ENCODE peak calls at places on chromosomes 13 and 19, in ten cellular contexts. U is stimulated activated CD4-positive, alpha-beta T cell treated with anti-CD3 and anti-CD28 coated beads, TNF-alpha, amount 100 ng/mL, for 48 hours; O is DND-41; N is EL; S is stromal cell of bone marrow; G is A549; P is stimulated activated CD8-positive, alpha-beta memory T cell treated with anti-CD3 and anti-CD28 coated beads, Interleukin-4, amount 100 ng/mL, for 48 hours; W is HL-60; Y is HuH-7.5; E is kidney tubule cell. K is an unnamed sample.

GRCh38 chr19:21463449-21464105 is 41.8 kb upstream of the ZNF429 start:
- DNase-seq in U (peak; percentile 43), O (peak; percentile 93), N (peak; percentile 35), S (no peak), G (no peak), P (peak; percentile 67), W (no peak), Y (no peak), E (peak; percentile 90), K (peak; percentile 87)

GRCh38 chr19:33379151-33379829 is 5.8 kb downstream of the CEBPG start:
- DNase-seq in U (no peak), O (no peak), N (no peak), S (no peak), G (no peak), P (no peak), W (no peak), Y (no peak), E (no peak), K (no peak)

GRCh38 chr19:18507021-18507726 is 14.7 kb downstream of the ELL start:
- DNase-seq in U (no peak), O (peak; percentile 24), N (no peak), S (no peak), G (no peak), P (peak; percentile 41), W (no peak), Y (no peak), E (no peak), K (no peak)

GRCh38 chr19:54551293-54551692 is 22.3 kb upstream of the LILRA2 start:
- DNase-seq in U (no peak), O (peak; percentile 49), N (no peak), S (no peak), G (no peak), P (no peak), W (no peak), Y (no peak), E (no peak), K (no peak)

GRCh38 chr19:11461453-11461852 is 19.4 kb downstream of the ELAVL3 start:
- DNase-seq in U (no peak), O (no peak), N (no peak), S (no peak), G (no peak), P (no peak), W (no peak), Y (no peak), E (no peak), K (no peak)

GRCh38 chr13:103288114-103288513 is 221.9 kb upstream of the SLC10A2 start:
- DNase-seq in U (no peak), O (no peak), N (no peak), S (no peak), G (no peak), P (no peak), W (no peak), Y (no peak), E (peak; percentile 10), K (no peak)

GRCh38 chr19:42275517-42275916 is 6.5 kb downstream of the CIC start:
- DNase-seq in U (no peak), O (no peak), N (no peak), S (no peak), G (no peak), P (no peak), W (no peak), Y (no peak), E (no peak), K (no peak)

GRCh38 chr13:111398715-111399299 is 78.4 kb downstream of the TEX29 start:
- DNase-seq in U (no peak), O (no peak), N (no peak), S (no peak), G (no peak), P (no peak), W (no peak), Y (no peak), E (no peak), K (no peak)

GRCh38 chr13:50130686-50131051 is 115.4 kb downstream of the KCNRG start:
- DNase-seq in U (no peak), O (no peak), N (peak; percentile 50), S (peak; percentile 67), G (peak; percentile 8), P (peak; percentile 32), W (no peak), Y (peak; percentile 52), E (peak; percentile 30), K (peak; percentile 45)

GRCh38 chr19:7533281-7533819 is 2.2 kb upstream of the PNPLA6 start:
- DNase-seq in U (no peak), O (no peak), N (peak; percentile 56), S (peak; percentile 47), G (no peak), P (no peak), W (no peak), Y (no peak), E (no peak), K (peak; percentile 52)

GRCh38 chr13:25971077-25971476 is 80.7 kb downstream of the SHISA2 start:
- DNase-seq in U (no peak), O (no peak), N (no peak), S (no peak), G (no peak), P (no peak), W (no peak), Y (no peak), E (no peak), K (no peak)

GRCh38 chr19:18173572-18174294 is at the start of gene IFI30:
- DNase-seq in U (no peak), O (peak; percentile 67), N (peak; percentile 49), S (no peak), G (peak; percentile 68), P (peak; percentile 79), W (peak; percentile 94), Y (peak; percentile 96), E (peak; percentile 52), K (no peak)

GRCh38 chr19:47776568-47776967 is 1.9 kb upstream of the SELENOW start:
- DNase-seq in U (no peak), O (no peak), N (no peak), S (no peak), G (no peak), P (no peak), W (no peak), Y (no peak), E (peak; percentile 58), K (no peak)

GRCh38 chr13:69524459-69525155 is 583.0 kb upstream of the ATXN8OS start:
- DNase-seq in U (no peak), O (no peak), N (no peak), S (no peak), G (no peak), P (no peak), W (no peak), Y (no peak), E (peak; percentile 62), K (no peak)

GRCh38 chr19:27793644-27794443 is 1419.1 kb downstream of the UQCRFS1 start:
- DNase-seq in U (peak; percentile 89), O (peak; percentile 94), N (peak; percentile 94), S (peak; percentile 91), G (peak; percentile 99), P (peak; percentile 91), W (peak; percentile 96), Y (peak; percentile 84), E (peak; percentile 96), K (peak; percentile 93)

GRCh38 chr19:49056101-49056901 is 1.2 kb downstream of the CGB7 start:
- DNase-seq in U (no peak), O (peak; percentile 20), N (peak; percentile 74), S (peak; percentile 13), G (peak; percentile 92), P (peak; percentile 73), W (peak; percentile 9), Y (peak; percentile 96), E (peak; percentile 52), K (peak; percentile 75)

GRCh38 chr13:72141845-72142470 is 275.0 kb upstream of the DACH1 start:
- DNase-seq in U (no peak), O (no peak), N (no peak), S (no peak), G (no peak), P (no peak), W (no peak), Y (no peak), E (no peak), K (no peak)

GRCh38 chr19:13742756-13743155 is 21.6 kb upstream of the MRI1 start:
- DNase-seq in U (no peak), O (no peak), N (peak; percentile 52), S (no peak), G (no peak), P (no peak), W (no peak), Y (no peak), E (peak; percentile 55), K (no peak)

GRCh38 chr19:18904334-18905057 is 8.5 kb upstream of the CERS1 start:
- DNase-seq in U (no peak), O (no peak), N (no peak), S (no peak), G (no peak), P (no peak), W (no peak), Y (no peak), E (no peak), K (no peak)

GRCh38 chr19:39126593-39127187 is 1.1 kb downstream of the PAK4 start:
- DNase-seq in U (no peak), O (no peak), N (peak; percentile 21), S (peak; percentile 18), G (peak; percentile 100), P (no peak), W (no peak), Y (peak; percentile 98), E (peak; percentile 91), K (no peak)

GRCh38 chr19:40213882-40214570 is 4.2 kb downstream of the TTC9B start:
- DNase-seq in U (no peak), O (no peak), N (no peak), S (no peak), G (no peak), P (no peak), W (no peak), Y (no peak), E (no peak), K (no peak)

GRCh38 chr13:114131581-114132418 is 623 bp downstream of the RASA3 start:
- DNase-seq in U (no peak), O (peak; percentile 33), N (peak; percentile 41), S (no peak), G (peak; percentile 15), P (peak; percentile 47), W (no peak), Y (no peak), E (peak; percentile 31), K (no peak)

GRCh38 chr19:3725640-3726310 is 17.6 kb downstream of the TJP3 start:
- DNase-seq in U (no peak), O (no peak), N (peak; percentile 27), S (no peak), G (no peak), P (no peak), W (no peak), Y (no peak), E (peak; percentile 68), K (no peak)

GRCh38 chr13:100789481-100789880 is 114.9 kb upstream of the TMTC4 start:
- DNase-seq in U (no peak), O (no peak), N (no peak), S (peak; percentile 9), G (no peak), P (no peak), W (no peak), Y (no peak), E (no peak), K (no peak)

GRCh38 chr13:25232937-25233515 is 54.3 kb downstream of the MTMR6 start:
- DNase-seq in U (no peak), O (no peak), N (peak; percentile 35), S (no peak), G (peak; percentile 13), P (no peak), W (no peak), Y (peak; percentile 25), E (peak; percentile 59), K (no peak)

GRCh38 chr19:31616031-31616430 is 266.8 kb upstream of the TSHZ3 start:
- DNase-seq in U (no peak), O (no peak), N (no peak), S (no peak), G (no peak), P (no peak), W (no peak), Y (no peak), E (no peak), K (no peak)

GRCh38 chr19:12985049-12985776 is 10.1 kb upstream of the NFIX start:
- DNase-seq in U (no peak), O (no peak), N (peak; percentile 20), S (no peak), G (no peak), P (no peak), W (no peak), Y (no peak), E (peak; percentile 73), K (peak; percentile 68)